ENCODE peak calls at places on chromosomes 4 and X, in eight cellular contexts. H is breast epithelium, G is spleen, Z is Peyer's patch, I is uterus, K is A549, Y is ovary, P is HepG2. B is an unnamed sample.

GRCh38 chr4:4574792-4575191 is 32.9 kb upstream of the STX18 start:
- DNase-seq in H (no peak), G (no peak), Z (peak; percentile 56), I (peak; percentile 50), K (no peak), Y (peak; percentile 80), P (no peak), B (no peak)

GRCh38 chr4:164783966-164784365 is 30.0 kb downstream of the SMIM31 start:
- DNase-seq in H (no peak), G (no peak), Z (no peak), I (no peak), K (no peak), Y (no peak), P (no peak), B (no peak)

GRCh38 chr4:83369825-83370639 is 35.4 kb upstream of the HPSE start:
- DNase-seq in H (no peak), G (no peak), Z (no peak), I (no peak), K (no peak), Y (no peak), P (peak; percentile 44), B (no peak)

GRCh38 chrX:9729161-9729885 is 36.3 kb downstream of the GPR143 start:
- DNase-seq in H (no peak), G (no peak), Z (no peak), I (no peak), K (no peak), Y (no peak), P (peak; percentile 51), B (no peak)

GRCh38 chr4:87240341-87240740 is 19.9 kb upstream of the KLHL8 start:
- DNase-seq in H (no peak), G (no peak), Z (no peak), I (no peak), K (no peak), Y (no peak), P (no peak), B (no peak)

GRCh38 chrX:140967036-140967435 is 35.4 kb upstream of the SPANXB1 start:
- DNase-seq in H (no peak), G (no peak), Z (no peak), I (no peak), K (no peak), Y (no peak), P (no peak), B (no peak)

GRCh38 chr4:186724048-186724860 is 598 bp upstream of the FAT1 start:
- DNase-seq in H (no peak), G (no peak), Z (peak; percentile 53), I (peak; percentile 25), K (peak; percentile 18), Y (peak; percentile 69), P (no peak), B (no peak)

GRCh38 chrX:109974906-109975655 is 27.8 kb upstream of the TMEM164 start:
- DNase-seq in H (no peak), G (no peak), Z (no peak), I (no peak), K (no peak), Y (no peak), P (no peak), B (no peak)

GRCh38 chr4:74395633-74396032 is 30.7 kb downstream of the EREG start:
- DNase-seq in H (no peak), G (no peak), Z (no peak), I (no peak), K (no peak), Y (no peak), P (no peak), B (no peak)

GRCh38 chrX:153946910-153947769 is 2.7 kb upstream of the RENBP start:
- DNase-seq in H (peak; percentile 59), G (peak; percentile 93), Z (peak; percentile 90), I (no peak), K (peak; percentile 72), Y (peak; percentile 66), P (peak; percentile 75), B (no peak)

GRCh38 chr4:28772066-28772465 is 1911.4 kb downstream of the STIM2 start:
- DNase-seq in H (no peak), G (no peak), Z (no peak), I (no peak), K (no peak), Y (no peak), P (no peak), B (no peak)

GRCh38 chr4:77074961-77075855 is 581 bp downstream of the CCNI start:
- DNase-seq in H (peak; percentile 61), G (peak; percentile 97), Z (peak; percentile 91), I (peak; percentile 76), K (no peak), Y (peak; percentile 82), P (peak; percentile 70), B (peak; percentile 87)

GRCh38 chr4:8274772-8275241 is 5.3 kb downstream of the HTRA3 start:
- DNase-seq in H (peak; percentile 65), G (no peak), Z (peak; percentile 80), I (peak; percentile 92), K (no peak), Y (peak; percentile 96), P (no peak), B (peak; percentile 94)

GRCh38 chrX:45449982-45450381 is 249.3 kb upstream of the DIPK2B start:
- DNase-seq in H (no peak), G (no peak), Z (no peak), I (no peak), K (no peak), Y (no peak), P (no peak), B (no peak)

GRCh38 chr4:111979921-111980320 is 165.3 kb upstream of the FAM241A start:
- DNase-seq in H (no peak), G (no peak), Z (no peak), I (no peak), K (no peak), Y (no peak), P (no peak), B (no peak)

GRCh38 chrX:21986596-21986995 is 45.5 kb upstream of the PHEX start:
- DNase-seq in H (no peak), G (no peak), Z (no peak), I (no peak), K (no peak), Y (no peak), P (no peak), B (no peak)

GRCh38 chr4:48970471-48970921 is 15.6 kb upstream of the CWH43 start:
- DNase-seq in H (no peak), G (no peak), Z (no peak), I (no peak), K (no peak), Y (no peak), P (no peak), B (no peak)

GRCh38 chrX:136781180-136781797 is 557 bp upstream of the ARHGEF6 start:
- DNase-seq in H (no peak), G (no peak), Z (no peak), I (no peak), K (no peak), Y (no peak), P (no peak), B (no peak)

GRCh38 chr4:176886135-176886534 is 93.4 kb upstream of the VEGFC start:
- DNase-seq in H (no peak), G (no peak), Z (no peak), I (no peak), K (no peak), Y (no peak), P (no peak), B (no peak)
- H3K27ac ChIP-seq in H (no peak overlapping the region), G (no peak overlapping the region), Z (no peak overlapping the region), I (no peak overlapping the region), K (no peak overlapping the region), Y (no peak overlapping the region), P (no peak overlapping the region), B (no peak overlapping the region)

GRCh38 chr4:121071640-121072037 is 696 bp downstream of the NDNF start:
- DNase-seq in H (no peak), G (no peak), Z (no peak), I (no peak), K (no peak), Y (peak; percentile 41), P (no peak), B (no peak)

GRCh38 chr4:121072836-121073362 is 564 bp upstream of the NDNF start:
- DNase-seq in H (no peak), G (no peak), Z (no peak), I (no peak), K (no peak), Y (no peak), P (no peak), B (no peak)

GRCh38 chr4:121073672-121074386 is 1.5 kb upstream of the NDNF start:
- DNase-seq in H (no peak), G (no peak), Z (no peak), I (no peak), K (no peak), Y (no peak), P (no peak), B (no peak)

GRCh38 chr4:121070696-121071639 is 1.4 kb downstream of the NDNF start:
- DNase-seq in H (no peak), G (no peak), Z (peak; percentile 44), I (no peak), K (peak; percentile 25), Y (peak; percentile 75), P (no peak), B (peak; percentile 68)

DNA sequence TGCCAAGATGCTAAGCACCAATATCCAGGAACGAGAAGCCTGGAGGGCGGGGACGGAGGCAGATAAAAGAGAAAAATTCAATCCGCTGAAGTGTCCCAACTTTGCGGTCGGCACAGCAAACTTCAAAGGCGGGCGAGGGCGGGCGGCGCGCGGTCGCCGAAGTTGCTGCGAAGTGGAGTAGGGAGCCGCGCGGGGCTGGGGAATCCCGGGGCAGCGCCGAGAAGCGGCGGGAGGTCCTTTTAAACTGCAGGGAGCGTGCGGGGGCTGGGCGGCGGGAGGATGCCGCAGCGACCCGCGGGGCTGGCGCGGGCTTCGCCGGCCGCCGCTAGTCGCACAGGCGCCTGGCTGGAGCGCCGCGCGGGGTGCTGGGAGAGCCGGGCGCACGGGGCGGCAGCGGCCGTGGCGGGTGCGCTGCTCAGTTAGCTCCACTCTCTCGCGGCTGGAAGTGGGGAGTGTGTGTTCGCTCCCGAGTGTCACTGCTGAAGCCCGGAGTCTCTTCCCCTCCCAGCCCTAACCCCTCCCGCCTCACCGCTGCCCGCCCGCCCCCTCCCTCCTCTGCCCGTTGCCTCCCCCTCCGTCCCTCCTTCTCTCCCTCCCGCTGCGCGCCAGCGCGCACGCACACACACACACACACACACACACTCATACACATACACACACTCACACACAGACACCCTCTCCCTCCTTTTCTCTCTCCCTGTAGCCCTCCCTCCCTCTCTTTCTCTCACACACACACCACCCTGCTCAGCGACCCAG is at the start of gene NDNF:
- DNase-seq in H (no peak), G (no peak), Z (peak; percentile 44), I (peak; percentile 15), K (no peak), Y (peak; percentile 90), P (peak; percentile 1), B (peak; percentile 60)
- TF ChIP-seq POLR2A in H (no peak), G (no peak), Z (no peak), I (no peak), K (no peak), Y (peak; percentile 29), P (no peak), B (no peak)

DNA sequence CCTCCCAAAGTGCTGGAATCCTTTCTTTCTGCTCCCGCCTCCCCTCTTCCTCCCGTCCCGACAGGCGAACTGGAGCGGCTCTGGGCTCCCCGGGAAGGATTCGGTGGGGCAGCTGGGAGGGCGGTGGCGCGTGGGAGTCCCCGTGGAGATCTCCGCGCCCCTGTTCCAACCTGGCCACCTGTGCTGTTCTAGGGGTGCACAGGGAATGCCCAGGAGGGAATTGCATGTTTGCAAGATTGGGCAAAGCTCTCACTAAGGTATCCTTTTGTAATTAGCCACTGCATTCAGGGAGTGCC is 11.2 kb upstream of the ELF4 start:
- DNase-seq in H (no peak), G (no peak), Z (no peak), I (no peak), K (no peak), Y (no peak), P (no peak), B (no peak)
- H3K27ac ChIP-seq in H (no peak overlapping the region), G (peak overlapping the region; percentile 88), Z (no peak overlapping the region), I (peak overlapping the region; percentile 79), K (peak overlapping the region; percentile 100), Y (peak overlapping the region; percentile 84), P (no peak overlapping the region), B (peak overlapping the region; percentile 75)

GRCh38 chr4:40576651-40577480 is 52.8 kb downstream of the RBM47 start:
- DNase-seq in H (peak; percentile 65), G (peak; percentile 86), Z (peak; percentile 87), I (peak; percentile 25), K (peak; percentile 85), Y (peak; percentile 37), P (peak; percentile 98), B (peak; percentile 81)
- TF ChIP-seq POLR2A in H (no peak), G (no peak), Z (no peak), I (no peak), K (no peak), Y (no peak), P (peak; percentile 50), B (no peak)